ENCODE peak calls at places on chromosomes 13 and 19, in four cellular contexts. One of them, this sample, is unnamed.

GRCh38 chr13:101149735-101150380 is 266.4 kb downstream of the NALCN start:
- DNase-seq in uterus: no peak
- DNase-seq in upper lobe of right lung: no peak
- DNase-seq in T-cell: no peak
- DNase-seq in this sample: no peak

GRCh38 chr19:16623576-16623975 is 4.4 kb downstream of the MED26 start:
- DNase-seq in uterus: no peak
- DNase-seq in T-cell: no peak
- DNase-seq in upper lobe of right lung: no peak
- DNase-seq in this sample: no peak

GRCh38 chr13:73440296-73440895 is 381.6 kb downstream of the KLF5 start:
- DNase-seq in T-cell: no peak
- DNase-seq in upper lobe of right lung: no peak
- DNase-seq in uterus: no peak
- DNase-seq in this sample: no peak

GRCh38 chr19:801030-801860 is 4.0 kb downstream of the PTBP1 start:
- DNase-seq in T-cell: no peak
- DNase-seq in upper lobe of right lung: peak; percentile 89
- DNase-seq in uterus: peak; percentile 59
- DNase-seq in this sample: no peak

GRCh38 chr19:46288896-46289588 is 7.8 kb upstream of the HIF3A start:
- DNase-seq in uterus: no peak
- DNase-seq in T-cell: no peak
- DNase-seq in upper lobe of right lung: no peak
- DNase-seq in this sample: no peak

GRCh38 chr19:2969104-2969504 is 8.3 kb upstream of the TLE6 start:
- DNase-seq in T-cell: no peak
- DNase-seq in uterus: peak; percentile 77
- DNase-seq in upper lobe of right lung: no peak
- DNase-seq in this sample: no peak

GRCh38 chr13:42969558-42970172 is 22.4 kb downstream of the EPSTI1 start:
- DNase-seq in upper lobe of right lung: peak; percentile 86
- DNase-seq in T-cell: peak; percentile 76
- DNase-seq in uterus: peak; percentile 71
- DNase-seq in this sample: peak; percentile 50

GRCh38 chr13:44267966-44268365 is 105.7 kb upstream of the SERP2 start:
- DNase-seq in uterus: no peak
- DNase-seq in upper lobe of right lung: no peak
- DNase-seq in T-cell: no peak
- DNase-seq in this sample: no peak

GRCh38 chr13:108816381-108816780 is 187.0 kb downstream of the MYO16 start:
- DNase-seq in T-cell: no peak
- DNase-seq in uterus: no peak
- DNase-seq in upper lobe of right lung: no peak
- DNase-seq in this sample: no peak

GRCh38 chr13:64369121-64369520 is 2861.0 kb downstream of the PCDH9 start:
- DNase-seq in upper lobe of right lung: no peak
- DNase-seq in uterus: no peak
- DNase-seq in T-cell: no peak
- DNase-seq in this sample: no peak

This sample was measured in naive thymus-derived CD8-positive, alpha-beta T cell.